ENCODE peak calls at places on chromosomes 6 and 20, in six cellular contexts. U is psoas muscle; W is GM23338; I is transverse colon; F is CD4-positive, CD25-positive, alpha-beta regulatory T cell; Y is HepG2. T is an unnamed sample.

GRCh38 chr6:169556758-169557505 is 144.9 kb downstream of the WDR27 start:
- DNase-seq in U (no peak), W (no peak), I (peak; percentile 50), F (peak; percentile 45), Y (no peak), T (peak; percentile 4)

GRCh38 chr6:149806127-149806526 is 56.6 kb downstream of the PCMT1 start:
- DNase-seq in U (no peak), W (no peak), I (no peak), F (no peak), Y (no peak), T (no peak)

GRCh38 chr6:83824388-83824801 is 28.8 kb upstream of the RIPPLY2 start:
- DNase-seq in U (no peak), W (no peak), I (no peak), F (no peak), Y (no peak), T (no peak)

GRCh38 chr6:4879724-4880372 is 103.6 kb downstream of the CDYL start:
- DNase-seq in U (no peak), W (no peak), I (peak; percentile 51), F (no peak), Y (no peak), T (no peak)

GRCh38 chr6:84522135-84522535 is 242.3 kb downstream of the TBX18 start:
- DNase-seq in U (no peak), W (no peak), I (no peak), F (no peak), Y (no peak), T (no peak)

GRCh38 chr6:129708496-129709216 is 1.3 kb downstream of the ARHGAP18 start:
- DNase-seq in U (no peak), W (no peak), I (no peak), F (no peak), Y (no peak), T (no peak)

GRCh38 chr20:19786311-19786710 is 28.3 kb downstream of the RIN2 start:
- DNase-seq in U (no peak), W (peak; percentile 60), I (peak; percentile 59), F (no peak), Y (no peak), T (no peak)

GRCh38 chr6:169046483-169047192 is 207.0 kb downstream of the THBS2 start:
- DNase-seq in U (no peak), W (no peak), I (no peak), F (no peak), Y (no peak), T (no peak)

GRCh38 chr6:70327036-70327435 is 24.2 kb upstream of the COL9A1 start:
- DNase-seq in U (no peak), W (no peak), I (no peak), F (no peak), Y (no peak), T (no peak)

GRCh38 chr6:44133003-44133931 is 5.9 kb downstream of the TMEM63B start:
- DNase-seq in U (peak; percentile 79), W (peak; percentile 58), I (peak; percentile 69), F (no peak), Y (peak; percentile 68), T (no peak)

GRCh38 chr6:113508249-113508648 is 348.9 kb upstream of the MARCKS start:
- DNase-seq in U (no peak), W (no peak), I (no peak), F (no peak), Y (no peak), T (no peak)

GRCh38 chr6:111648100-111648499 is 42.4 kb upstream of the TRAF3IP2 start:
- DNase-seq in U (peak; percentile 66), W (no peak), I (no peak), F (no peak), Y (no peak), T (no peak)

GRCh38 chr20:63439866-63440265 is 32.6 kb downstream of the KCNQ2 start:
- DNase-seq in U (no peak), W (no peak), I (no peak), F (no peak), Y (no peak), T (no peak)

GRCh38 chr6:140970485-140970884 is 1162.2 kb upstream of the GJE1 start:
- DNase-seq in U (no peak), W (no peak), I (no peak), F (no peak), Y (no peak), T (no peak)

GRCh38 chr6:170099387-170099786 is 191.5 kb downstream of the DLL1 start:
- DNase-seq in U (no peak), W (no peak), I (no peak), F (no peak), Y (no peak), T (no peak)

GRCh38 chr20:64107736-64108457 is 532 bp upstream of the NPBWR2 start:
- DNase-seq in U (peak; percentile 34), W (peak; percentile 0), I (peak; percentile 6), F (no peak), Y (no peak), T (no peak)

GRCh38 chr6:169724554-169725269 is 412 bp upstream of the PHF10 start:
- DNase-seq in U (peak; percentile 71), W (peak; percentile 72), I (peak; percentile 59), F (peak; percentile 61), Y (peak; percentile 61), T (peak; percentile 66)

GRCh38 chr6:53956068-53956711 is 155.1 kb upstream of the MLIP start:
- DNase-seq in U (peak; percentile 36), W (peak; percentile 87), I (peak; percentile 84), F (no peak), Y (peak; percentile 79), T (no peak)

GRCh38 chr6:32442243-32442667 is 2.6 kb downstream of the HLA-DRA start:
- DNase-seq in U (no peak), W (no peak), I (no peak), F (no peak), Y (no peak), T (no peak)

GRCh38 chr6:111417946-111418345 is 65.1 kb downstream of the REV3L start:
- DNase-seq in U (no peak), W (no peak), I (no peak), F (no peak), Y (no peak), T (no peak)

GRCh38 chr20:32126919-32127318 is 17.4 kb downstream of the TM9SF4 start:
- DNase-seq in U (no peak), W (no peak), I (no peak), F (no peak), Y (no peak), T (no peak)

GRCh38 chr6:34437644-34437970 is 11.7 kb upstream of the RPS10 start:
- DNase-seq in U (no peak), W (no peak), I (no peak), F (no peak), Y (no peak), T (no peak)

GRCh38 chr20:46401478-46401860 is 4.9 kb downstream of the ELMO2 start:
- DNase-seq in U (no peak), W (no peak), I (no peak), F (no peak), Y (no peak), T (no peak)

GRCh38 chr6:151070666-151071065 is 169.1 kb upstream of the AKAP12 start:
- DNase-seq in U (no peak), W (no peak), I (no peak), F (no peak), Y (peak; percentile 34), T (no peak)

GRCh38 chr20:21102691-21103311 is 3.4 kb downstream of the LINC00237 start:
- DNase-seq in U (peak; percentile 65), W (peak; percentile 81), I (peak; percentile 47), F (peak; percentile 57), Y (no peak), T (peak; percentile 53)
- H3K4me3 ChIP-seq in U (peak overlapping the region; percentile 66), W (peak overlapping the region; percentile 67), I (peak overlapping the region; percentile 57), F (peak overlapping the region; percentile 66), Y (no peak overlapping the region), T (peak overlapping the region; percentile 44)

GRCh38 chr6:146410851-146411595 is 132.6 kb upstream of the RAB32 start:
- DNase-seq in U (no peak), W (no peak), I (no peak), F (no peak), Y (no peak), T (no peak)

DNA sequence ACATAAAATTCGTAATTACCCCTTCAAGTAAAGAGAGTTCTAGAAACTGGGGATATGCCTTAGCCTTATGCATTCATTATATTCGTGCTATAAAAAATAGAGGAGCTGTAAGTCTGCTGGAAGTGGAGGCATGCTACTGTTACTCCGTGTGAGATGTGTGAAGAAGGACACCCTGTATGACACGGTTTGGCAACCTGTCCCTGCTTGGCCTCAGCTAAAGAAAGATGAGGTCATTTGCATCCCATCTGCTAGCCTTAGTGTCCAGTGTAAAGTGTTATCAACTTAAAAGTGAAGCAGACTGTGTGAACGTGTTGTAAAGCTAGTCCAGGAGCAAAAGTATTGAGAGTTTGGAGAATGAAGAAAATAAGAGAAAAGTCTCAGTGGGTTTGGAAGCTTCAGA is 135.1 kb upstream of the RAB32 start:
- DNase-seq in U (no peak), W (no peak), I (no peak), F (no peak), Y (no peak), T (no peak)
- H3K4me1 ChIP-seq in U (no peaks in the 10 kb centered on the region), W (no peaks in the 10 kb centered on the region), I (no peaks in the 10 kb centered on the region), F (no peaks in the 10 kb centered on the region), Y (no peaks in the 10 kb centered on the region), T (no peaks in the 10 kb centered on the region)

GRCh38 chr20:6044102-6044501 is 9.8 kb downstream of the LRRN4 start:
- DNase-seq in U (no peak), W (peak; percentile 45), I (no peak), F (no peak), Y (peak; percentile 23), T (no peak)

GRCh38 chr20:6039766-6040165 is 14.1 kb downstream of the LRRN4 start:
- DNase-seq in U (no peak), W (no peak), I (no peak), F (no peak), Y (no peak), T (no peak)

GRCh38 chr20:6040540-6040939 is 13.3 kb downstream of the LRRN4 start:
- DNase-seq in U (no peak), W (no peak), I (no peak), F (no peak), Y (no peak), T (no peak)

GRCh38 chr20:6040958-6041807 is 12.7 kb downstream of the LRRN4 start:
- DNase-seq in U (peak; percentile 51), W (peak; percentile 50), I (no peak), F (no peak), Y (no peak), T (no peak)

GRCh38 chr20:6041808-6042265 is 12.0 kb downstream of the LRRN4 start:
- DNase-seq in U (no peak), W (no peak), I (no peak), F (no peak), Y (no peak), T (no peak)
- H3K36me3 ChIP-seq in U (no peaks in the 10 kb centered on the region), W (peaks cover 6% of the 10 kb centered on the region), I (no peaks in the 10 kb centered on the region), F (peaks cover 39% of the 10 kb centered on the region), Y (peaks cover 46% of the 10 kb centered on the region), T (peaks cover 17% of the 10 kb centered on the region)

DNA sequence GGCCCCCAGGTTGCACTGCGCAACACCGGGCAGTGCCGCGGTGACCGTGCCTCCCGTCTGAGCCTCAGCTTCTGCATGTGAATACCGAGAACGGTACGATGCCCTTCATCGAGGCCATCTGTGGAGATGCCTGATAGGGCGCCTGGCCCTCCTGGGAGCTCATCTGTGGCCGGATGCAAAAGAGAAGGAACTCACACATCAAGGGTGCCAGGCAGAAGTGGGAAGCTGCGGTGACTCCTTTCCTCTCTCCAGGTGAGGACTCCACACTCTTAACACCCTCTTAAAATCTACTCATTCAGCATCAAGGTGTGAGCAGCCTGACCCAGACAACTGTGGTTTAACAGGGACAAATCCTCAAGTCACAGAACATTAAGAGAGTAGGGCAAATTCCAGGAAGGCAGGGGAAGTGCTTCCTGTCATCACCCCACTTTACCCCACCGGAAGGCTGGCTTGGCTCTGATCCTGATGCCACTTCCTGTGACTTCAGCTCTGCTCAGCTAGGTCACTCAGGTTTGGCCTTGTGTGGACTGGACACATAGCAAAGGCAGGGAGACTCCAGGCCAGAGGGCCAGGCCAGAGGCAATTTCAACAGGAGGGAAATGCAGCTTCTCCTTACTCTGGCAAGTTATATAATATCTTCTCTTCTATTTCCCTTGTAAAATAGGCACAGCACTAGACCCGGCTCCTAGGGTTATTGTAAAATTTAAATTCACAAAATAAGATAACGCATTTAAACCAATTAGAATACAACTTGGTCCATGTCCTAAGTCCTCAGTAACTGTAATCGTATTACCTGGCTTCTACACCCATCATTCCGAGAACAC is 69.4 kb downstream of the CPNE5 start:
- DNase-seq in U (peak; percentile 52), W (no peak), I (no peak), F (no peak), Y (no peak), T (no peak)
- H3K4me3 ChIP-seq in U (no peak overlapping the region), W (no peak overlapping the region), I (no peak overlapping the region), F (peak overlapping the region; percentile 57), Y (no peak overlapping the region), T (no peak overlapping the region)